ENCODE peak calls at places on chromosome 10, in four cellular contexts. One of them, this sample, is unnamed.
A peak's percentile ranks its signal among the peaks of the same experiment; 100 is the strongest.

GRCh38 chr10:5549462-5550249 is 24.9 kb downstream of the CALML3 start:
- DNase-seq in upper lobe of left lung: peak; percentile 43
- DNase-seq in sigmoid colon: peak; percentile 43
- DNase-seq in SK-N-SH: no peak
- DNase-seq in this sample: no peak

GRCh38 chr10:75076387-75076786 is 35.1 kb upstream of the SAMD8 start:
- DNase-seq in SK-N-SH: no peak
- DNase-seq in sigmoid colon: no peak
- DNase-seq in upper lobe of left lung: no peak
- DNase-seq in this sample: no peak

GRCh38 chr10:103284170-103284569 is 7.2 kb downstream of the INA start:
- DNase-seq in upper lobe of left lung: no peak
- DNase-seq in SK-N-SH: no peak
- DNase-seq in sigmoid colon: no peak
- DNase-seq in this sample: no peak

GRCh38 chr10:47025253-47025539 is 114.0 kb downstream of the PTPN20 start:
- DNase-seq in SK-N-SH: peak; percentile 36
- DNase-seq in sigmoid colon: no peak
- DNase-seq in upper lobe of left lung: peak; percentile 15
- DNase-seq in this sample: peak; percentile 21

GRCh38 chr10:13686331-13686752 is 99.6 kb downstream of the PRPF18 start:
- DNase-seq in sigmoid colon: no peak
- DNase-seq in SK-N-SH: peak; percentile 27
- DNase-seq in upper lobe of left lung: no peak
- DNase-seq in this sample: no peak

GRCh38 chr10:45040921-45041320 is 40.2 kb downstream of the ZNF22 start:
- DNase-seq in sigmoid colon: no peak
- DNase-seq in upper lobe of left lung: no peak
- DNase-seq in SK-N-SH: no peak
- DNase-seq in this sample: no peak

GRCh38 chr10:104031631-104032030 is 54.0 kb downstream of the COL17A1 start:
- DNase-seq in SK-N-SH: no peak
- DNase-seq in upper lobe of left lung: no peak
- DNase-seq in sigmoid colon: no peak
- DNase-seq in this sample: no peak

GRCh38 chr10:63627881-63628296 is 106.7 kb downstream of the REEP3 start:
- DNase-seq in sigmoid colon: no peak
- DNase-seq in SK-N-SH: no peak
- DNase-seq in upper lobe of left lung: no peak
- DNase-seq in this sample: no peak

GRCh38 chr10:68330852-68331454 is 911 bp upstream of the HNRNPH3 start:
- DNase-seq in upper lobe of left lung: no peak
- DNase-seq in sigmoid colon: peak; percentile 77
- DNase-seq in SK-N-SH: no peak
- DNase-seq in this sample: no peak

GRCh38 chr10:108392286-108392685 is 1227.8 kb upstream of the SORCS1 start:
- DNase-seq in SK-N-SH: no peak
- DNase-seq in sigmoid colon: no peak
- DNase-seq in upper lobe of left lung: no peak
- DNase-seq in this sample: no peak

GRCh38 chr10:86661161-86662025 is 6.9 kb upstream of the LDB3 start:
- DNase-seq in SK-N-SH: peak; percentile 72
- DNase-seq in upper lobe of left lung: no peak
- DNase-seq in sigmoid colon: peak; percentile 71
- DNase-seq in this sample: peak; percentile 42

GRCh38 chr10:22927163-22927562 is 690 bp upstream of the ARMC3 start:
- DNase-seq in SK-N-SH: no peak
- DNase-seq in sigmoid colon: no peak
- DNase-seq in upper lobe of left lung: no peak
- DNase-seq in this sample: no peak

GRCh38 chr10:33643042-33643441 is 308.6 kb upstream of the NRP1 start:
- DNase-seq in SK-N-SH: no peak
- DNase-seq in upper lobe of left lung: no peak
- DNase-seq in sigmoid colon: no peak
- DNase-seq in this sample: no peak

GRCh38 chr10:95814011-95814727 is 58.2 kb downstream of the ENTPD1 start:
- DNase-seq in upper lobe of left lung: no peak
- DNase-seq in sigmoid colon: no peak
- DNase-seq in SK-N-SH: no peak
- DNase-seq in this sample: no peak

GRCh38 chr10:101050206-101051069 is 11.4 kb upstream of the KAZALD1 start:
- DNase-seq in upper lobe of left lung: peak; percentile 69
- DNase-seq in SK-N-SH: peak; percentile 87
- DNase-seq in sigmoid colon: peak; percentile 74
- DNase-seq in this sample: peak; percentile 82

GRCh38 chr10:52451817-52452216 is 137.7 kb downstream of the DKK1 start:
- DNase-seq in sigmoid colon: no peak
- DNase-seq in upper lobe of left lung: no peak
- DNase-seq in SK-N-SH: no peak
- DNase-seq in this sample: no peak

GRCh38 chr10:118672766-118673715 is 77.6 kb upstream of the PRLHR start:
- DNase-seq in SK-N-SH: no peak
- DNase-seq in upper lobe of left lung: no peak
- DNase-seq in sigmoid colon: peak; percentile 46
- DNase-seq in this sample: no peak

GRCh38 chr10:114694735-114695134 is 36.7 kb upstream of the ABLIM1 start:
- DNase-seq in sigmoid colon: no peak
- DNase-seq in SK-N-SH: peak; percentile 41
- DNase-seq in upper lobe of left lung: peak; percentile 44
- DNase-seq in this sample: peak; percentile 42

GRCh38 chr10:11145498-11145855 is 127.8 kb downstream of the CELF2 start:
- DNase-seq in SK-N-SH: no peak
- DNase-seq in sigmoid colon: no peak
- DNase-seq in upper lobe of left lung: peak; percentile 71
- DNase-seq in this sample: peak; percentile 39

GRCh38 chr10:62454696-62455451 is 80.7 kb downstream of the ZNF365 start:
- DNase-seq in sigmoid colon: peak; percentile 85
- DNase-seq in upper lobe of left lung: peak; percentile 36
- DNase-seq in SK-N-SH: no peak
- DNase-seq in this sample: no peak

GRCh38 chr10:31132681-31133239 is 101.1 kb upstream of the ZNF438 start:
- DNase-seq in upper lobe of left lung: no peak
- DNase-seq in sigmoid colon: no peak
- DNase-seq in SK-N-SH: no peak
- DNase-seq in this sample: no peak

GRCh38 chr10:87865201-87866025 is 2.0 kb downstream of the PTEN start:
- DNase-seq in SK-N-SH: no peak
- DNase-seq in sigmoid colon: no peak
- DNase-seq in upper lobe of left lung: no peak
- DNase-seq in this sample: no peak

GRCh38 chr10:133379152-133379800 is at the start of gene PAOX:
- DNase-seq in upper lobe of left lung: peak; percentile 66
- DNase-seq in sigmoid colon: peak; percentile 88
- DNase-seq in SK-N-SH: peak; percentile 93
- DNase-seq in this sample: peak; percentile 75

GRCh38 chr10:91689731-91690168 is 56.9 kb upstream of the PPP1R3C start:
- DNase-seq in sigmoid colon: no peak
- DNase-seq in SK-N-SH: no peak
- DNase-seq in upper lobe of left lung: peak; percentile 39
- DNase-seq in this sample: no peak

GRCh38 chr10:35925511-35925910 is 283.4 kb upstream of the FZD8 start:
- DNase-seq in upper lobe of left lung: no peak
- DNase-seq in SK-N-SH: no peak
- DNase-seq in sigmoid colon: no peak
- DNase-seq in this sample: no peak

GRCh38 chr10:29946953-29947700 is 112.3 kb downstream of the JCAD start:
- DNase-seq in SK-N-SH: no peak
- DNase-seq in upper lobe of left lung: peak; percentile 35
- DNase-seq in sigmoid colon: peak; percentile 88
- DNase-seq in this sample: peak; percentile 50

GRCh38 chr10:120005408-120006280 is 113.1 kb downstream of the SEC23IP start:
- DNase-seq in upper lobe of left lung: no peak
- DNase-seq in SK-N-SH: no peak
- DNase-seq in sigmoid colon: no peak
- DNase-seq in this sample: no peak

GRCh38 chr10:131773989-131774343 is 126.8 kb upstream of the PPP2R2D start:
- DNase-seq in upper lobe of left lung: no peak
- DNase-seq in sigmoid colon: peak; percentile 13
- DNase-seq in SK-N-SH: no peak
- DNase-seq in this sample: no peak

DNA sequence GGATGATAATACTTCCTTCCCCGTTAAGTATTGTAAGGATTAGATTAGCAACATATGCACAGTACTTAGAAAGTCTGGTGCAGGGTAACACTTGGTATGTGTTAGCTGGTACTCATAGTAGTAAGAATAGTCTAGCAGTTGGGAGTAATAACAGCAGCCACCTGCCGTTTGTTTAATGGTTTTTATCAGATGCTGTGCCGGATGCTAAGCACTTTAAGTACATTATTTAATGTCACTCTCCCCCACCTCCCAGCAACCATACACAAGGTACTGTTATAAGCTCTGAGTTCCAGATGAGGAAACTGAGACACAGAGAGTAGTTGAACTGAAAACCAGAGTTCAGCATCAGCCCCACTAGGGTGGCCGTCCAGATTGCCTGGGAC is 60.1 kb downstream of the ZMIZ1 start:
- DNase-seq in sigmoid colon: no peak
- DNase-seq in SK-N-SH: peak; percentile 62
- DNase-seq in upper lobe of left lung: no peak
- DNase-seq in this sample: no peak
- TF ChIP-seq EP300 in sigmoid colon: no peak
- TF ChIP-seq EP300 in SK-N-SH: no peak
- TF ChIP-seq EP300 in upper lobe of left lung: no peak
- TF ChIP-seq EP300 in this sample: no peak

GRCh38 chr10:126928252-126928651 is 23.0 kb downstream of the DOCK1 start:
- DNase-seq in sigmoid colon: no peak
- DNase-seq in SK-N-SH: no peak
- DNase-seq in upper lobe of left lung: no peak
- DNase-seq in this sample: no peak

GRCh38 chr10:126930506-126931458 is 25.6 kb downstream of the DOCK1 start:
- DNase-seq in upper lobe of left lung: no peak
- DNase-seq in sigmoid colon: no peak
- DNase-seq in SK-N-SH: no peak
- DNase-seq in this sample: no peak

GRCh38 chr10:126931548-126931947 is 26.3 kb downstream of the DOCK1 start:
- DNase-seq in upper lobe of left lung: no peak
- DNase-seq in sigmoid colon: no peak
- DNase-seq in SK-N-SH: no peak
- DNase-seq in this sample: no peak

GRCh38 chr10:126927799-126928198 is 22.6 kb downstream of the DOCK1 start:
- DNase-seq in SK-N-SH: no peak
- DNase-seq in sigmoid colon: no peak
- DNase-seq in upper lobe of left lung: no peak
- DNase-seq in this sample: no peak

GRCh38 chr10:126929391-126929790 is 24.2 kb downstream of the DOCK1 start:
- DNase-seq in sigmoid colon: no peak
- DNase-seq in SK-N-SH: no peak
- DNase-seq in upper lobe of left lung: no peak
- DNase-seq in this sample: no peak
- TF ChIP-seq EP300 in sigmoid colon: no peak
- TF ChIP-seq EP300 in SK-N-SH: no peak
- TF ChIP-seq EP300 in upper lobe of left lung: no peak
- TF ChIP-seq EP300 in this sample: no peak

DNA sequence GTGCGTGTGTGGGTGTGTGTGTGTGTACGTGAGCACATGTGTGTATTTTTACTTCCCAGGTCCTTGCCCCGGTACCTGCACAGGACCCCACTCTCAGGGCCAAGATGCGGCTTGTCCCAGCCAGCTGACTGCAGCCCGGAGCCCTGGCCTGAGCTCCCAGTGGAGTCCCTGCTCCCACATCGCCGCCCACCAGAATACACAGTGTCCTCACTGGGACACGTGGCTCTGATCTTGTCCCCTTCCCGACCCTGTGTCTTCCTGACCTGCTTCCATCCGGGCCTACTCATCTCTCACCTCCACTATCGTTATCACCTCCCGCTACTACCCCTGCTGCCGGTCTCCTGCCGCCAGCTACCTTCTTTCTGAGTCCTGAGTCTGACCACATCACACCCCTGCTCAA is 146.3 kb upstream of the CHST15 start:
- DNase-seq in sigmoid colon: peak; percentile 57
- DNase-seq in upper lobe of left lung: no peak
- DNase-seq in SK-N-SH: no peak
- DNase-seq in this sample: peak; percentile 11
- TF ChIP-seq EP300 in sigmoid colon: no peak
- TF ChIP-seq EP300 in upper lobe of left lung: no peak
- TF ChIP-seq EP300 in SK-N-SH: no peak
- TF ChIP-seq EP300 in this sample: no peak

GRCh38 chr10:89814278-89814677 is 112.9 kb downstream of the KIF20B start:
- DNase-seq in upper lobe of left lung: no peak
- DNase-seq in SK-N-SH: no peak
- DNase-seq in sigmoid colon: no peak
- DNase-seq in this sample: no peak
- TF ChIP-seq EP300 in upper lobe of left lung: no peak
- TF ChIP-seq EP300 in SK-N-SH: no peak
- TF ChIP-seq EP300 in sigmoid colon: no peak
- TF ChIP-seq EP300 in this sample: no peak

GRCh38 chr10:98276316-98276715 is 8.3 kb upstream of the LOXL4 start:
- DNase-seq in SK-N-SH: no peak
- DNase-seq in upper lobe of left lung: no peak
- DNase-seq in sigmoid colon: no peak
- DNase-seq in this sample: no peak

GRCh38 chr10:98272690-98273453 is 4.9 kb upstream of the LOXL4 start:
- DNase-seq in upper lobe of left lung: no peak
- DNase-seq in sigmoid colon: peak; percentile 51
- DNase-seq in SK-N-SH: no peak
- DNase-seq in this sample: no peak

GRCh38 chr10:98272245-98272644 is 4.3 kb upstream of the LOXL4 start:
- DNase-seq in upper lobe of left lung: no peak
- DNase-seq in SK-N-SH: no peak
- DNase-seq in sigmoid colon: no peak
- DNase-seq in this sample: no peak

GRCh38 chr10:98273454-98273850 is 5.5 kb upstream of the LOXL4 start:
- DNase-seq in sigmoid colon: peak; percentile 30
- DNase-seq in upper lobe of left lung: no peak
- DNase-seq in SK-N-SH: no peak
- DNase-seq in this sample: no peak

DNA sequence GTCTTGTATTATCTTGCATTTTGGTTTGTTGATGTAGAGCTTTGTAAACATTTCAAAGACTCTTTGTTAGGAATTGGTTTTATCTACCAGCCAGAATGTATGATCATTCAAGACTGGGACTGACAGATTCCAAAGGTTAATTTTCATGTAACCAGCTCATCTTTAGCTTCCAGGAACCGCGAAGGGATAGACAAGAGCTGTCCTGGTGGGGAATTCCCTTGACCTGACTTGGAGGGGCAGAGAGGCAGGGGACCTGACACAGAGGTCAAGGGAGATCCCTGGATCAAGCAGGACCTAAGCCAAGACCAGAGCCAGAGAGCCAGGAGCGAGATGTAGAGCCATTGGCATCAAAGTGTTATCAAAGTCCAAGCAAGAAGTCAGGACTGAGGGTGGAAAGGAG is 6.6 kb upstream of the LOXL4 start:
- DNase-seq in upper lobe of left lung: no peak
- DNase-seq in sigmoid colon: no peak
- DNase-seq in SK-N-SH: no peak
- DNase-seq in this sample: no peak
- TF ChIP-seq EP300 in upper lobe of left lung: no peak
- TF ChIP-seq EP300 in sigmoid colon: no peak
- TF ChIP-seq EP300 in SK-N-SH: no peak
- TF ChIP-seq EP300 in this sample: no peak

This sample was measured in stomach.